ENCODE peak calls at places on chromosomes 2 and 18, in seven cellular contexts. Y is A549, W is SK-N-SH, K is K562, U is GM23338, Z is HCT116, J is HepG2. V is an unnamed sample.

GRCh38 chr2:144324446-144325045 is 195.4 kb downstream of the ZEB2 start:
- DNase-seq in Y (no peak), K (no peak), U (no peak), W (no peak), J (no peak), Z (no peak), V (no peak)

GRCh38 chr2:66507673-66508127 is 72.8 kb downstream of the MEIS1 start:
- DNase-seq in Y (no peak), Z (no peak), W (no peak), K (no peak), U (peak), J (no peak), V (no peak)

GRCh38 chr2:224948859-224949258 is 93.4 kb downstream of the DOCK10 start:
- DNase-seq in Y (no peak), K (no peak), W (no peak), Z (no peak), J (no peak), U (no peak), V (peak)

GRCh38 chr18:25289040-25289631 is 62.8 kb downstream of the ZNF521 start:
- DNase-seq in Y (no peak), K (no peak), U (no peak), Z (no peak), W (no peak), J (no peak), V (no peak)

GRCh38 chr2:225002656-225003045 is 39.6 kb downstream of the DOCK10 start:
- DNase-seq in Z (no peak), U (no peak), W (no peak), K (no peak), Y (no peak), J (no peak), V (no peak)

GRCh38 chr2:14517731-14518130 is 114.8 kb upstream of the LRATD1 start:
- DNase-seq in Y (no peak), U (no peak), Z (no peak), W (no peak), K (no peak), J (no peak), V (no peak)

GRCh38 chr18:644395-645004 is 13.0 kb upstream of the TYMS start:
- DNase-seq in U (no peak), W (no peak), Z (no peak), Y (no peak), J (peak), K (no peak), V (no peak)

GRCh38 chr18:74457043-74457742 is at the start of gene DIPK1C:
- DNase-seq in Y (no peak), W (no peak), K (no peak), J (no peak), U (peak), Z (no peak), V (no peak)

GRCh38 chr2:201358684-201359083 is 1.5 kb upstream of the FLACC1 start:
- DNase-seq in Y (peak), K (no peak), U (no peak), W (no peak), J (no peak), Z (peak), V (no peak)

GRCh38 chr2:189521686-189522434 is 58.7 kb downstream of the SLC40A1 start:
- DNase-seq in J (peak), K (peak), Z (no peak), U (no peak), W (no peak), Y (no peak), V (no peak)

GRCh38 chr2:205700331-205701132 is 18.2 kb downstream of the NRP2 start:
- DNase-seq in K (no peak), U (no peak), J (peak), Z (no peak), W (no peak), Y (peak), V (no peak)

GRCh38 chr2:217647925-217648324 is 354.9 kb downstream of the TNS1 start:
- DNase-seq in U (no peak), K (no peak), J (peak), Y (no peak), W (no peak), Z (no peak), V (no peak)

GRCh38 chr2:11389551-11390528 is 45.4 kb upstream of the ROCK2 start:
- DNase-seq in U (no peak), Y (peak), K (no peak), W (no peak), Z (no peak), J (peak), V (no peak)

GRCh38 chr2:28274911-28275685 is 117.6 kb upstream of the FOSL2 start:
- DNase-seq in W (no peak), Y (peak), J (no peak), U (no peak), Z (peak), K (no peak), V (no peak)

GRCh38 chr2:36190097-36190496 is 165.5 kb upstream of the CRIM1 start:
- DNase-seq in K (no peak), U (no peak), Y (no peak), Z (no peak), W (no peak), J (no peak), V (no peak)

GRCh38 chr18:25039781-25040180 is 312.2 kb downstream of the ZNF521 start:
- DNase-seq in Z (no peak), Y (no peak), W (no peak), U (no peak), K (no peak), J (no peak), V (no peak)

GRCh38 chr2:88754585-88755305 is 63.3 kb downstream of the RPIA start:
- DNase-seq in K (no peak), U (no peak), J (no peak), Z (no peak), Y (no peak), W (no peak), V (no peak)

GRCh38 chr2:236824836-236825235 is 255.2 kb downstream of the ACKR3 start:
- DNase-seq in U (no peak), W (no peak), Z (no peak), J (no peak), K (no peak), Y (no peak), V (no peak)

GRCh38 chr2:237392186-237392585 is 21.8 kb downstream of the COL6A3 start:
- DNase-seq in U (no peak), Y (no peak), K (no peak), Z (no peak), W (no peak), J (no peak), V (no peak)

GRCh38 chr2:148928395-148928794 is 53.4 kb downstream of the KIF5C start:
- DNase-seq in Z (no peak), W (no peak), Y (no peak), J (no peak), U (no peak), K (no peak), V (no peak)

GRCh38 chr2:149428783-149429182 is 98.4 kb downstream of the LYPD6 start:
- DNase-seq in W (no peak), Y (no peak), K (no peak), Z (no peak), U (no peak), J (no peak), V (no peak)

GRCh38 chr2:223815186-223815883 is 22.0 kb downstream of the AP1S3 start:
- DNase-seq in K (no peak), W (peak), Y (peak), Z (peak), U (no peak), J (peak), V (no peak)

GRCh38 chr2:223654384-223654915 is 52.3 kb upstream of the SCG2 start:
- DNase-seq in J (no peak), W (no peak), K (no peak), Y (no peak), Z (no peak), U (no peak), V (no peak)

DNA sequence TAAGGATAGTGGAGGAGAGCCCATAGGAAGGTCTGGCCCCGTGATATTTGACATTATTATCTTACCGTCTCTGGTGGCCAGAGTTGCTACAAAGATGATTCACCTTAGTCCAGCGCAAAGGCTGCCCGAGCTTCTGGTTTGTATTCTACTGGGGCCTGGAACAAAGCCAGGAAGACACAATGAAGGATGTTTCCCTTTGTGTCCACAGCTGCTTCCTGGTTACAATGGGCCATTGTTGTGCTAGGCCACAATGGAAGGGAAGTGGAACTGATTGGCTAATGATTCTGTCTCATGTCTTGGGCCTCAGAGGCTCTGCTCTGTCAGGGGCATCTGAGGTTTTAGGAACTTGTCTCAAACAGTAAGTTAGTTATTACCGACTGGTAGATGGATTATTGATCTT is 132.2 kb downstream of the TDRD15 start:
- DNase-seq in J (no peak), W (no peak), K (no peak), Z (no peak), Y (no peak), U (no peak), V (peak)
- TF ChIP-seq REST in J (no peak), W (no peak), K (no peak), Z (no peak), Y (no peak), U (no peak), V (no peak)

DNA sequence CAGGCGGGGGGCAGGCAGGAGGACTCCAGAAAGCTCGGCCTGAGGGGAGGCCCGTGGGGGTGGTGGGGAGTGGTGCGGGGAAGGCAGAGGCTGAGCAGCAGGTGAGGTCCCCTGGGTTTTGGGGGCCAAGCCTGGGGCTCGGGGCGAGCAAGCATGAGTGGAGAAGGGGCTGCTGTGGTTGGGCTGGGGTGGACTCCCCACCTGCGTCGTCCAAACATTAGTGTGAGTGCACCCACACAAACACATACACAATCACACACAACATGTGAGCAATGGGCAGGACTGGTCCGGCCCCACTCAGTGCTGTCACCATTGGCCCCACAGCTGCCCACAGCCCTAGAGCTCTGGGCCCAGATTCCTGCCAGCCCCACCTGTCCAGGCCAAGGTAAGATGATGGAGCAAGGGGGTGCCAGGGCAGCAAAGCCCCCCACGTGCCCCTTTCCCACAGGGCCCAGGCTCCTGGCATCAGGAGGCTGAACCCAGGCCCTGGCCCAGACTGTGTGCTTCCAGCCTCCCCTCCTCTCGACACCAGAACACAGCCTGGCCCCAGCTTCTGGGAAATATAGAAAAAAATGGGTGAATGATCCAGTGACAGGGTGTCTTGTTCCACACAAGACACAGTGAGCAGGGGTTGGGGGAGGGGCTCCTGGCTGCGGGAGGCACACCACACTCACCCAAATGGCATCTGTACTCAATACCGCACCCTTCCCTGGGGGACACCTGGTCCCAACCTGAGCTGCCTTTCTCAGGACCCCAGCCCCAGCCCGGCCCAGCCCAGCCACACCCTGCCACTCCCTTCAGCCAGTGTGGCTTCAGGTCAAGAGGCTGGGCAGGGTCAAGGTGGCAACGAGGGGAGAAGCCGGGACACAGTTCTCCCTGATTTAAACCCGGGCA is 463 bp upstream of the ALPP start:
- DNase-seq in K (no peak), W (no peak), U (no peak), J (no peak), Y (no peak), Z (no peak), V (no peak)
- TF ChIP-seq REST in K (no peak), W (no peak), U (no peak), J (no peak), Y (no peak), Z (no peak), V (no peak)

GRCh38 chr18:77811510-77811909 is 561.9 kb downstream of the GALR1 start:
- DNase-seq in J (no peak), U (no peak), K (no peak), Y (no peak), Z (no peak), W (no peak), V (no peak)
- TF ChIP-seq REST in J (no peak), U (no peak), K (no peak), Y (no peak), Z (no peak), W (no peak), V (no peak)

GRCh38 chr2:239930871-239931771 is 94.0 kb downstream of the NDUFA10 start:
- DNase-seq in Y (no peak), J (no peak), U (no peak), Z (no peak), W (no peak), K (no peak), V (no peak)
- TF ChIP-seq REST in Y (no peak), J (no peak), U (no peak), Z (no peak), W (no peak), K (no peak), V (no peak)